ENCODE peak calls at places on chromosomes 3 and 15, in five cellular contexts. H, B, N, G and Q are unnamed samples.
A peak's percentile ranks its signal among the peaks of the same experiment; 100 is the strongest.

GRCh38 chr3:190532626-190533155 is 18.8 kb downstream of the IL1RAP start:
- DNase-seq in H (no peak), B (no peak), N (no peak), G (no peak), Q (no peak)

GRCh38 chr3:4977889-4978258 is 1.4 kb upstream of the BHLHE40 start:
- DNase-seq in H (no peak), B (no peak), N (no peak), G (no peak), Q (no peak)

GRCh38 chr3:46659285-46659684 is 34.2 kb downstream of the ALS2CL start:
- DNase-seq in H (no peak), B (no peak), N (no peak), G (no peak), Q (no peak)

GRCh38 chr3:171815977-171816595 is 5.8 kb upstream of the PLD1 start:
- DNase-seq in H (peak; percentile 92), B (no peak), N (no peak), G (no peak), Q (no peak)

GRCh38 chr3:134373942-134374790 is at the start of gene AMOTL2:
- DNase-seq in H (peak; percentile 98), B (peak; percentile 94), N (peak; percentile 89), G (peak; percentile 62), Q (peak; percentile 26)

GRCh38 chr3:157204431-157204830 is 44.5 kb upstream of the CCNL1 start:
- DNase-seq in H (peak; percentile 80), B (no peak), N (no peak), G (no peak), Q (no peak)

GRCh38 chr3:160999268-160999667 is 105.9 kb downstream of the B3GALNT1 start:
- DNase-seq in H (no peak), B (no peak), N (no peak), G (no peak), Q (no peak)

GRCh38 chr15:50058231-50058630 is 60.8 kb downstream of the ATP8B4 start:
- DNase-seq in H (peak; percentile 75), B (no peak), N (no peak), G (no peak), Q (no peak)

GRCh38 chr15:77898811-77899730 is 178.4 kb downstream of the TBC1D2B start:
- DNase-seq in H (no peak), B (peak; percentile 46), N (no peak), G (no peak), Q (no peak)

GRCh38 chr15:27850050-27850449 is 249.1 kb downstream of the OCA2 start:
- DNase-seq in H (no peak), B (no peak), N (no peak), G (no peak), Q (no peak)

GRCh38 chr3:184679056-184679502 is 32.8 kb downstream of the MAGEF1 start:
- DNase-seq in H (peak; percentile 49), B (peak; percentile 60), N (peak; percentile 34), G (no peak), Q (no peak)

GRCh38 chr3:194323785-194324735 is 27.1 kb downstream of the CPN2 start:
- DNase-seq in H (peak; percentile 85), B (peak; percentile 60), N (peak; percentile 89), G (peak; percentile 58), Q (no peak)

GRCh38 chr3:37247398-37248114 is 73.2 kb upstream of the LRRFIP2 start:
- DNase-seq in H (no peak), B (no peak), N (no peak), G (no peak), Q (no peak)

GRCh38 chr3:168065569-168065968 is 30.2 kb downstream of the GOLIM4 start:
- DNase-seq in H (no peak), B (no peak), N (no peak), G (no peak), Q (no peak)

GRCh38 chr3:129323651-129324294 is 45.1 kb downstream of the HMCES start:
- DNase-seq in H (no peak), B (no peak), N (no peak), G (peak; percentile 75), Q (no peak)

GRCh38 chr15:88509321-88509720 is 37.2 kb downstream of the DET1 start:
- DNase-seq in H (no peak), B (no peak), N (no peak), G (no peak), Q (no peak)